ENCODE peak calls at places on chromosomes 4 and X, in nine cellular contexts. O is choroid plexus epithelial cell; L is bronchial epithelial cell; S is HCT116; F is AG09309; G is kidney; Y is tibial nerve; P is suprapubic skin; T is CD8-positive, alpha-beta memory T cell. V is an unnamed sample.

GRCh38 chrX:147403075-147403474 is 508.6 kb upstream of the FMR1 start:
- DNase-seq in O (no peak), L (no peak), S (no peak), F (no peak), G (no peak), Y (no peak), P (no peak), T (no peak), V (no peak)

GRCh38 chrX:17036172-17036961 is 89.9 kb downstream of the REPS2 start:
- DNase-seq in O (no peak), L (peak), S (no peak), F (no peak), G (no peak), Y (no peak), P (no peak), T (no peak), V (no peak)

GRCh38 chrX:93422693-93423092 is 250.7 kb downstream of the NAP1L3 start:
- DNase-seq in O (no peak), L (peak), S (no peak), F (no peak), G (no peak), Y (no peak), P (no peak), T (no peak), V (no peak)

GRCh38 chr4:2186133-2186864 is 55.6 kb downstream of the HAUS3 start:
- DNase-seq in O (peak), L (peak), S (peak), F (no peak), G (no peak), Y (no peak), P (no peak), T (no peak), V (peak)

GRCh38 chrX:47191806-47192401 is 1.7 kb upstream of the UBA1 start:
- DNase-seq in O (no peak), L (no peak), S (no peak), F (no peak), G (peak), Y (no peak), P (no peak), T (no peak), V (no peak)

GRCh38 chr4:17094811-17095210 is 196.4 kb upstream of the LDB2 start:
- DNase-seq in O (no peak), L (no peak), S (no peak), F (no peak), G (no peak), Y (no peak), P (no peak), T (no peak), V (no peak)

GRCh38 chrX:130393451-130394074 is 8.1 kb upstream of the GPR119 start:
- DNase-seq in O (peak), L (peak), S (peak), F (peak), G (no peak), Y (peak), P (no peak), T (no peak), V (peak)

GRCh38 chrX:97199501-97199900 is 315.8 kb downstream of the RPA4 start:
- DNase-seq in O (peak), L (no peak), S (no peak), F (no peak), G (no peak), Y (no peak), P (no peak), T (no peak), V (no peak)

GRCh38 chr4:129929052-129929451 is 833.1 kb downstream of the C4orf33 start:
- DNase-seq in O (no peak), L (no peak), S (no peak), F (no peak), G (no peak), Y (no peak), P (no peak), T (no peak), V (no peak)

GRCh38 chr4:110417151-110417550 is 58.8 kb upstream of the ENPEP start:
- DNase-seq in O (peak), L (peak), S (no peak), F (no peak), G (no peak), Y (no peak), P (no peak), T (no peak), V (no peak)

GRCh38 chr4:110411599-110412011 is 64.3 kb upstream of the ENPEP start:
- DNase-seq in O (no peak), L (no peak), S (no peak), F (no peak), G (no peak), Y (no peak), P (no peak), T (no peak), V (no peak)

GRCh38 chr4:110415451-110415850 is 60.5 kb upstream of the ENPEP start:
- DNase-seq in O (no peak), L (no peak), S (no peak), F (no peak), G (no peak), Y (no peak), P (no peak), T (no peak), V (no peak)

GRCh38 chr4:110414590-110414989 is 61.4 kb upstream of the ENPEP start:
- DNase-seq in O (no peak), L (no peak), S (no peak), F (no peak), G (no peak), Y (no peak), P (no peak), T (no peak), V (no peak)

GRCh38 chr4:110412354-110412753 is 63.6 kb upstream of the ENPEP start:
- DNase-seq in O (no peak), L (no peak), S (no peak), F (no peak), G (no peak), Y (no peak), P (no peak), T (no peak), V (no peak)
- H3K4me3 ChIP-seq in O (no peak), L (no peak), S (peak), F (no peak), G (no peak), Y (no peak), P (no peak), T (no peak), V (no peak)

GRCh38 chr4:148023782-148024181 is 291.9 kb downstream of the ARHGAP10 start:
- DNase-seq in O (no peak), L (no peak), S (no peak), F (no peak), G (no peak), Y (no peak), P (no peak), T (no peak), V (no peak)
- H3K4me3 ChIP-seq in O (no peak), L (no peak), S (no peak), F (peak), G (peak), Y (no peak), P (no peak), T (no peak), V (no peak)

DNA sequence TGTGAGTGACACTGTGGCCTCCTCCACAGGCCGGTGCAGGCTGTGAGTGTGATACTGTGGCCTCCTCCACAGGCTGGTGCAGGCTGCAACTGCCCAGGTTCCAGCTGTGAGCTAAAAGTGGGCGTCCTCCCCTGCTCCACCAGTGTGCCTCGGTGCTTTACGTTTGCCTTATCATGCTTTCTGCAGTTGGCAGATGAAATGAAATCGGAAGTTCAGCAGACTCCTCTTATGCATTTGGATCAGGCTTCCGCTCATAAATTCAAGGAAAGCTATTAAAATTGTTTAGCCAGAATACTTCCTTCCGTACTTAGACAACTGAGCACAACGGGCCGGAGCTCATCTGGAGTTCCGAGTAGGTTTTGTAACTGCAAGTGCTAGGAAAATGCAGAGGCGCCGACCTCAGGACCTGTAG is 12.0 kb downstream of the CYP4V2 start:
- DNase-seq in O (no peak), L (no peak), S (no peak), F (no peak), G (no peak), Y (no peak), P (no peak), T (no peak), V (no peak)
- H3K4me3 ChIP-seq in O (no peak), L (no peak), S (peak), F (no peak), G (no peak), Y (no peak), P (no peak), T (no peak), V (no peak)

GRCh38 chrX:119272882-119273806 is 37.1 kb downstream of the PGRMC1 start:
- DNase-seq in O (peak), L (peak), S (no peak), F (no peak), G (peak), Y (no peak), P (no peak), T (peak), V (no peak)
- H3K4me3 ChIP-seq in O (peak), L (no peak), S (no peak), F (no peak), G (peak), Y (no peak), P (peak), T (no peak), V (no peak)

GRCh38 chr4:15005474-15006115 is 3.3 kb downstream of the CPEB2 start:
- DNase-seq in O (no peak), L (peak), S (no peak), F (no peak), G (no peak), Y (no peak), P (no peak), T (no peak), V (no peak)
- H3K4me3 ChIP-seq in O (peak), L (peak), S (peak), F (peak), G (peak), Y (peak), P (peak), T (peak), V (peak)

DNA sequence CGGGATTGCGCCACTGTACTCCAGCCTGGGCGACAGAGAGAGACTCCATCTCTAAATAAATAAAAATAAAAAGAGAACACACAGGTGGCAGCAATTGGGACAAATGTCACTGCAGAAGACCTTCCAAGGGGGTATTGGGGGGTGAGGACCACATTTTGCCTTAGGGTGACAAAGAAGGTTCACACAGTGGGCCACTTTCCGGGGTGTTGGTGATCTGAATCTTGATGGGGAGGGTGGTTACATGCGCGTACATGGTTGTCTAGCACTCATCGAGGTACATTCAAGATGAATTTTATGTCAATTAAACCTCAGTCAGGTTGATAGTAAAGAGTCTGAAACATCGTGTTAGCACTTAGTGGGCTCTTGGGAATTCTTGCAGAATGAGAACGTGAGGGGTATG is 20.5 kb upstream of the TMSB4X start:
- DNase-seq in O (no peak), L (no peak), S (no peak), F (no peak), G (no peak), Y (no peak), P (no peak), T (no peak), V (no peak)
- H3K4me3 ChIP-seq in O (no peak), L (no peak), S (no peak), F (no peak), G (no peak), Y (no peak), P (no peak), T (peak), V (no peak)

DNA sequence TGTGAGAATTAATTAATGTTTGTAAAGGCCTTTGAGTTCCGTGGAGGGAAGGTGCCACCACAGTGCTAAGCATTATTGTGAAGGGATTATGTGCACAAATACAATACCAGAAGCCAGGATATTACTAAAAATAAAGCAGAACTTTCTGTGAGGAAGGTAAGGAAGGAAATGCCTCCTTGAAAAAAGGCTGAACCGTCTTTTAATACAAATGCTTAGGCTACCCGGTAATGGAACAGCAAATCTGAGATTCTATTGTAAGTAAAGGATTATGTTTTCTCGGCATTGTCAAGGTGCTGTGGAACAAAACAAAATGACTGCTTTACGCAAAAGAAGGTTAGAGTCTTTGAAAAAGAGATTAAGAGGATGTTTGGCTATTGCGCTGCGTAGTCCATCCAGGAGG is 57.9 kb upstream of the SPRY1 start:
- DNase-seq in O (no peak), L (no peak), S (no peak), F (no peak), G (no peak), Y (no peak), P (no peak), T (no peak), V (no peak)
- H3K4me3 ChIP-seq in O (no peak), L (no peak), S (no peak), F (no peak), G (no peak), Y (no peak), P (no peak), T (no peak), V (no peak)

DNA sequence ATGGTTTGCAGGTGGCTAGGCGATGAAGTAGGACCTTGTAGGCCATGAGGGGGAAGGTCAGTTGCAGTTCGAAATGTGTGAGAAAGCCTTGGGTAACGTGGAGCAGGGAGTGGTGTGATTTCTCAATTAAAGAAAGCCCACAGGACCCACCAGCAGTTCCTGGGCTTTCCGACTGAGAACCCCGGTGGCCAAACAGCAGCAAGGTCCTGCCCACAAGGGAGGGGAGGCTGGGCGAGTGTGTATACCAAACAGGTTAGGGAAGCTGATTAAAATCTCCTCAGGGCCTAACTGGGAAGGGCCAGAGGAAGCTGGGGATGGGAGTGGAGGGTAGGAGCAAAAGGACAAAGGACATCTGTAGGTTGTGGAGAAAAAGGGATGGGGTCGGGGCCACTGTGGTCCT is 2.4 kb downstream of the ATP6AP1 start:
- DNase-seq in O (no peak), L (no peak), S (no peak), F (no peak), G (no peak), Y (no peak), P (no peak), T (no peak), V (peak)
- H3K4me3 ChIP-seq in O (no peak), L (no peak), S (no peak), F (no peak), G (peak), Y (no peak), P (no peak), T (no peak), V (no peak)

GRCh38 chr4:151688785-151689043 is 72.1 kb downstream of the GATB start:
- DNase-seq in O (no peak), L (no peak), S (no peak), F (no peak), G (no peak), Y (no peak), P (no peak), T (no peak), V (no peak)
- H3K4me3 ChIP-seq in O (no peak), L (no peak), S (no peak), F (no peak), G (no peak), Y (no peak), P (no peak), T (no peak), V (no peak)

DNA sequence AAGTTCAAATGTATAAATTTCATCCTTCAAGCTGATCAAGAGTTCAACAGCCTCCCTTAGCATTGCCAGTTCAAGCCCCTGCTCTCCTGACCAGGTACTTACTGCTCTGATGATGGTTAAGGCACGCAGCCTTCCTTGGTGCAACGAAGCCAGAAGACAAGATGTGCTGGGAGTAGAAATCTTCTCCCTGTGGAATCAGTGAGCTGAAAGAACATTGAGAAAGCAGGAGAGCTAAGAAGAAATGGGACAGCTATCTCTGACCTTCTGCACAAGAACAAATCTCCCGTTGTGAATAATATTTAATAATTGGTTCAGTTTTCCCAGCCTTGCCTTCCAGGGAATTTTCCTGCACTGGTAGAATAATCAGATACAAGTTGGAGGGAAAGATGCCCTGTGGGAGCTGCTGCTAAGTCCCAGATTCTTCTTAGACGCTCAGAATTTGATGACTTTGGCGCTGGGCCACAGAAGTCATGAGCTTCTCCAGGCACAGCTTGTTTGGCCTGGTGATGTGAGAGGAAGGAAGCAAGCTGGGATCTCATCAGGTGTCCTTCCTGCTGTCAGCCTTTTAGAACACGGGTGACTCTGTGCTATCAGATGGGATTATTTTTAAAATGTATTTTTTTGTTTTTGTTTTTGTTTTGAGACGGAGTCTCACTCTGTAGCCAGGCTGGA is 77.8 kb downstream of the CD38 start:
- DNase-seq in O (peak), L (no peak), S (no peak), F (no peak), G (peak), Y (peak), P (no peak), T (no peak), V (no peak)
- H3K4me3 ChIP-seq in O (no peak), L (no peak), S (no peak), F (no peak), G (no peak), Y (no peak), P (no peak), T (no peak), V (no peak)